ENCODE peak calls at places on chromosomes 2 and 18, in nine cellular contexts. X, Z, B, I, H, W, O, S and E are unnamed samples.

GRCh38 chr2:240648650-240649275 is 23.5 kb downstream of the GPR35 start:
- DNase-seq in X (peak; percentile 46), Z (no peak), B (no peak), I (no peak), H (peak; percentile 5), W (peak; percentile 52), O (no peak), S (no peak), E (no peak)

GRCh38 chr18:42413870-42414269 is 458.8 kb downstream of the PIK3C3 start:
- DNase-seq in X (no peak), Z (no peak), B (no peak), I (no peak), H (no peak), W (no peak), O (no peak), S (no peak), E (peak; percentile 14)

GRCh38 chr2:209974566-209974965 is 27.9 kb upstream of the RPE start:
- DNase-seq in X (no peak), Z (no peak), B (no peak), I (no peak), H (no peak), W (no peak), O (no peak), S (no peak), E (no peak)

GRCh38 chr18:12921178-12921577 is 26.6 kb upstream of the SEH1L start:
- DNase-seq in X (no peak), Z (no peak), B (no peak), I (no peak), H (no peak), W (no peak), O (no peak), S (no peak), E (no peak)

GRCh38 chr2:64173156-64174135 is 29.2 kb upstream of the PELI1 start:
- DNase-seq in X (peak; percentile 33), Z (no peak), B (no peak), I (no peak), H (no peak), W (no peak), O (no peak), S (no peak), E (no peak)

GRCh38 chr18:71045331-71046065 is 756.7 kb downstream of the SOCS6 start:
- DNase-seq in X (no peak), Z (no peak), B (no peak), I (no peak), H (no peak), W (no peak), O (no peak), S (no peak), E (no peak)

GRCh38 chr2:118580651-118581050 is 266.8 kb downstream of the EN1 start:
- DNase-seq in X (no peak), Z (no peak), B (no peak), I (no peak), H (peak; percentile 15), W (no peak), O (no peak), S (no peak), E (peak; percentile 21)

GRCh38 chr2:213336253-213336770 is 52.0 kb downstream of the SPAG16 start:
- DNase-seq in X (no peak), Z (no peak), B (no peak), I (no peak), H (no peak), W (peak; percentile 29), O (no peak), S (no peak), E (no peak)

GRCh38 chr2:189091253-189091652 is 88.3 kb downstream of the COL5A2 start:
- DNase-seq in X (no peak), Z (no peak), B (no peak), I (no peak), H (no peak), W (no peak), O (no peak), S (no peak), E (peak; percentile 42)

GRCh38 chr18:11322006-11322405 is 172.6 kb upstream of the PIEZO2 start:
- DNase-seq in X (no peak), Z (no peak), B (no peak), I (no peak), H (no peak), W (no peak), O (no peak), S (no peak), E (no peak)

GRCh38 chr2:161138429-161138828 is 21.8 kb upstream of the TANK start:
- DNase-seq in X (no peak), Z (peak; percentile 14), B (no peak), I (no peak), H (no peak), W (no peak), O (no peak), S (no peak), E (no peak)

GRCh38 chr2:239590995-239591915 is 190.4 kb upstream of the HDAC4 start:
- DNase-seq in X (no peak), Z (no peak), B (no peak), I (no peak), H (no peak), W (peak; percentile 46), O (no peak), S (no peak), E (no peak)

GRCh38 chr18:75884728-75885127 is 457.2 kb upstream of the SMIM21 start:
- DNase-seq in X (peak; percentile 45), Z (no peak), B (no peak), I (no peak), H (no peak), W (no peak), O (no peak), S (no peak), E (no peak)

GRCh38 chr18:13725566-13726227 is 661 bp downstream of the FAM210A start:
- DNase-seq in X (peak; percentile 36), Z (peak; percentile 52), B (no peak), I (no peak), H (peak; percentile 12), W (no peak), O (no peak), S (no peak), E (peak; percentile 7)